ENCODE peak calls at places on chromosomes 4 and X, in eight cellular contexts. B is GM23248, G is neural progenitor cell, S is NT2/D1, H is adipocyte, F is SK-N-MC, L is fibroblast of lung, E is neuronal stem cell. Z is an unnamed sample.

GRCh38 chrX:42869659-42870476 is 91.9 kb upstream of the PPP1R2C start:
- DNase-seq in G (no peak), S (no peak), E (no peak), F (no peak), B (no peak), H (no peak), L (no peak), Z (no peak)

GRCh38 chrX:34810911-34811310 is 131.7 kb upstream of the FAM47B start:
- DNase-seq in F (no peak), B (no peak), G (no peak), S (no peak), L (no peak), E (no peak), H (no peak), Z (no peak)

GRCh38 chr4:148443550-148444295 is 1.5 kb upstream of the NR3C2 start:
- DNase-seq in H (peak; percentile 44), S (no peak), E (peak; percentile 29), B (peak; percentile 53), G (peak; percentile 56), F (no peak), L (no peak), Z (peak; percentile 73)

GRCh38 chr4:56728512-56728911 is 47.4 kb upstream of the HOPX start:
- DNase-seq in E (no peak), S (no peak), G (no peak), B (peak; percentile 83), F (no peak), H (peak; percentile 87), L (peak; percentile 97), Z (no peak)

GRCh38 chrX:46912098-46912672 is at the start of gene JADE3:
- DNase-seq in F (no peak), B (peak; percentile 78), L (peak; percentile 66), G (peak; percentile 90), S (peak; percentile 52), H (peak; percentile 86), E (peak; percentile 66), Z (peak; percentile 88)

GRCh38 chr4:114052227-114052626 is 72.8 kb upstream of the ARSJ start:
- DNase-seq in L (no peak), S (no peak), H (no peak), G (no peak), F (no peak), E (no peak), B (no peak), Z (no peak)

GRCh38 chrX:27583976-27584375 is 6.2 kb upstream of the DCAF8L2 start:
- DNase-seq in B (no peak), H (no peak), E (no peak), F (no peak), S (no peak), G (no peak), L (peak; percentile 37), Z (no peak)

GRCh38 chrX:51440365-51440764 is 56.0 kb downstream of the NUDT11 start:
- DNase-seq in B (no peak), S (no peak), G (no peak), H (no peak), F (no peak), E (no peak), L (no peak), Z (peak; percentile 69)

GRCh38 chrX:132208422-132208821 is 10.8 kb downstream of the RAP2C start:
- DNase-seq in F (no peak), B (no peak), E (no peak), H (no peak), L (no peak), S (no peak), G (no peak), Z (no peak)

GRCh38 chr4:147707892-147708672 is 23.8 kb upstream of the ARHGAP10 start:
- DNase-seq in H (peak; percentile 81), E (no peak), F (no peak), G (peak; percentile 63), S (no peak), B (peak; percentile 57), L (peak; percentile 64), Z (peak; percentile 73)

GRCh38 chrX:130158311-130158710 is 7.3 kb downstream of the AIFM1 start:
- DNase-seq in L (no peak), H (no peak), F (no peak), S (no peak), G (no peak), B (no peak), E (no peak), Z (no peak)

GRCh38 chr4:6252051-6252450 is 17.6 kb upstream of the WFS1 start:
- DNase-seq in H (no peak), E (no peak), L (no peak), F (no peak), S (no peak), G (no peak), B (no peak), Z (no peak)

GRCh38 chr4:55397024-55397520 is 1.3 kb downstream of the TMEM165 start:
- DNase-seq in S (no peak), G (no peak), L (no peak), F (no peak), H (peak; percentile 55), B (peak; percentile 71), E (no peak), Z (peak; percentile 49)

GRCh38 chrX:54423161-54423888 is 16.9 kb upstream of the TSR2 start:
- DNase-seq in H (no peak), S (no peak), B (no peak), E (no peak), F (no peak), G (peak; percentile 63), L (no peak), Z (peak; percentile 78)

GRCh38 chr4:41531561-41532245 is 6.3 kb upstream of the LIMCH1 start:
- DNase-seq in S (no peak), G (no peak), B (no peak), H (no peak), E (no peak), L (no peak), F (no peak), Z (no peak)

GRCh38 chr4:8088966-8089491 is 69.6 kb downstream of the ABLIM2 start:
- DNase-seq in B (no peak), S (no peak), H (no peak), L (no peak), E (no peak), G (no peak), F (no peak), Z (no peak)

DNA sequence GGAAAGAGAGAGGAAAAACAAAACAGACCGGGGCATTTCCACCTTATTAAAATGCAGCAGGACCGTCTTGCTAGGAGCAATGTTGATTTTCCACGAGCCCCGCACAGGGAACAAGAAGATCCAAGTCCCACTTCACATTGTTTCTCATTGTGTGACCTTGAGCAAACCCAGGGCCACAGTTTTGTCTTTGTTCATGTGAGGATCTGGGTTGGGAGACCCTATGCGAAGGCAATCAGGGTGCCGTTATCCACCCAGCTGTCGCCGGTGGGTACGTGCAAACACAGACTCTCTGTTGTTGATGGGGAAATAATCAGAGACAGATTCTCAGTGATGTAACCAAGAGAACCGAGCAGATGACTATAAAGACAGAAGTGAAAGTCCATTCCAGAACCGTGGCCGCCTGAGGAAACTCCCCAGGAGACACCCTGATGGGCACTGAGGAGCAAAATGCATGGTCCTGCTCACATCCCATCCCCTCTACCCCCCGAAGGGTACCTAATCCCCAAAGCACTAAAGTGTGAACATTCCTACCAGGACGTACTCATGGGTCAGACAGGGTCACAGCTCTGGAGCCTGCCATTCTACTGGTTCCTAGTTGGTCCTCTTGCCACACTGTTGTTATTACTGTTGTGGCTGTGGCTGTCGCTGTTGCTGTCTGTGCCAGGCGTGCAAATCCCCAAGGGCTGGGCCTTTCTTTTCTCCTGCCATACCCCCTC is 102.7 kb upstream of the RBPJ start:
- DNase-seq in F (no peak), E (no peak), S (no peak), H (peak; percentile 49), L (no peak), G (no peak), B (peak; percentile 78), Z (peak; percentile 60)
- H3K9ac ChIP-seq in F (no peak overlapping the region), E (no peak overlapping the region), S (no peak overlapping the region), H (peak overlapping the region; percentile 48), L (no peak overlapping the region), G (no peak overlapping the region), B (peak overlapping the region; percentile 43), Z (no peak overlapping the region)

DNA sequence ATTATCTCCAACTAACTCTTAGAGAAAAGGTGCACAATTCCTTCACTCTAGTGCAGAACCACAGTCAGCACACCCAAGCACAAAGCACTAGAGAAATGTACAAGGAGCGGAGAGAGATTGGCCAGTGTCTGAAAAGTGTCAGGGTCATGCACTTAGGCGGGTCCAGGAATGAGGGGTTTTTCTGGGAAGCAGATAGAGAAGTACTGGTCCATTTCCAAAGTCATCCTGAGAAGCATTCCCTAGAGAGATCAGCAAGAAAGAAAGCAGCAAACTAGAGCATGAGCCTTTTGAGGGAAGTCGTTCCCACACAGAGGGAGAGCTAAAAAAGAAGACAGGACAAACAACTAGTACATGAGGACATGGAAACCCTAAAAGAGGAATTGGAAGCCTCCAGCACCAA is 168.1 kb upstream of the MAP3K15 start:
- DNase-seq in G (no peak), F (no peak), H (peak; percentile 29), E (no peak), L (no peak), B (no peak), S (no peak), Z (no peak)
- H3K9ac ChIP-seq in G (no peak overlapping the region), F (no peak overlapping the region), H (no peak overlapping the region), E (no peak overlapping the region), L (no peak overlapping the region), B (peak overlapping the region; percentile 90), S (no peak overlapping the region), Z (no peak overlapping the region)

DNA sequence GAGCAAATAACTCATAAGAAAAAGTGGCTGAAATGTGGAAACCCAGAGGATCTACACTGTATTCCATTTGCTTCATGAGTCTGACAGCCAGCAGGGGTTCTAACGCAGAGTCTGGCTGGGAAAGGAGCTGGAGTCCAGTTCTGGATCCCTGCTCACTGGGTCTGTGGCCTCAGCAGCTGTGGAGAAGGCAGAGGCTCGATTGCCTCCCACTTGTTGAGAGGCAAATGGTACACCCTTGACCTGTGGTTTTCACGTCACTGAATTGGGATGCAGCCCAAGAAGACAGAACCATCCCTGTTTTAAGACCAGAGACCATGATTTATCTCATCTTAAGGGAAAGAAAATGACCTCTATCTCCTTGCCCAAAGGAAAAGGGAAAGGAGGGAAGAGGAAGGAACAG is 147.0 kb upstream of the NOCT start:
- DNase-seq in S (no peak), L (peak; percentile 73), G (no peak), E (no peak), B (peak; percentile 10), H (no peak), F (no peak), Z (no peak)
- H3K9ac ChIP-seq in S (no peak overlapping the region), L (no peak overlapping the region), G (no peak overlapping the region), E (no peak overlapping the region), B (no peak overlapping the region), H (no peak overlapping the region), F (no peak overlapping the region), Z (no peak overlapping the region)

DNA sequence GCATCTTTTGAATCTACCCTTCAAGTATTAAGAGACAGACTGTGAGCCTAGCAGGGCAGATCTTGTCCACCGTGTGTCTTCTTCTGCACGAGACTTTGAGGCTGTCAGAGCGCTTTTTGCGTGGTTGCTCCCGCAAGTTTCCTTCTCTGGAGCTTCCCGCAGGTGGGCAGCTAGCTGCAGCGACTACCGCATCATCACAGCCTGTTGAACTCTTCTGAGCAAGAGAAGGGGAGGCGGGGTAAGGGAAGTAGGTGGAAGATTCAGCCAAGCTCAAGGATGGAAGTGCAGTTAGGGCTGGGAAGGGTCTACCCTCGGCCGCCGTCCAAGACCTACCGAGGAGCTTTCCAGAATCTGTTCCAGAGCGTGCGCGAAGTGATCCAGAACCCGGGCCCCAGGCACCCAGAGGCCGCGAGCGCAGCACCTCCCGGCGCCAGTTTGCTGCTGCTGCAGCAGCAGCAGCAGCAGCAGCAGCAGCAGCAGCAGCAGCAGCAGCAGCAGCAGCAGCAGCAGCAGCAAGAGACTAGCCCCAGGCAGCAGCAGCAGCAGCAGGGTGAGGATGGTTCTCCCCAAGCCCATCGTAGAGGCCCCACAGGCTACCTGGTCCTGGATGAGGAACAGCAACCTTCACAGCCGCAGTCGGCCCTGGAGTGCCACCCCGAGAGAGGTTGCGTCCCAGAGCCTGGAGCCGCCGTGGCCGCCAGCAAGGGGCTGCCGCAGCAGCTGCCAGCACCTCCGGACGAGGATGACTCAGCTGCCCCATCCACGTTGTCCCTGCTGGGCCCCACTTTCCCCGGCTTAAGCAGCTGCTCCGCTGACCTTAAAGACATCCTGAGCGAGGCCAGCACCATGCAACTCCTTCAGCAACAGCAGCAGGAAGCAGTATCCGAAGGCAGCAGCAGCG is 1.3 kb downstream of the AR start:
- DNase-seq in B (peak; percentile 63), S (no peak), H (peak; percentile 44), E (peak; percentile 15), G (peak; percentile 48), L (peak; percentile 55), F (no peak), Z (peak; percentile 70)
- H3K9ac ChIP-seq in B (peak overlapping the region; percentile 31), S (peak overlapping the region; percentile 70), H (peak overlapping the region; percentile 82), E (peak overlapping the region; percentile 86), G (no peak overlapping the region), L (no peak overlapping the region), F (no peak overlapping the region), Z (no peak overlapping the region)